ENCODE peak calls at places on chromosomes 13 and 19, in five cellular contexts. I, M, W, R and O are unnamed samples.

GRCh38 chr13:33318037-33318436 is 32.5 kb upstream of the STARD13 start:
- DNase-seq in I (no peak), M (no peak), W (no peak), R (no peak), O (no peak)

GRCh38 chr19:13965377-13965896 is 13.1 kb downstream of the DCAF15 start:
- DNase-seq in I (no peak), M (no peak), W (no peak), R (no peak), O (no peak)

GRCh38 chr13:19185086-19185864 is 3.7 kb upstream of the TUBA3C start:
- DNase-seq in I (no peak), M (no peak), W (no peak), R (no peak), O (no peak)

GRCh38 chr19:53504903-53505302 is 33.0 kb upstream of the ZNF331 start:
- DNase-seq in I (no peak), M (no peak), W (no peak), R (no peak), O (no peak)

GRCh38 chr19:41321600-41322270 is 11.8 kb downstream of the CCDC97 start:
- DNase-seq in I (peak), M (peak), W (no peak), R (peak), O (no peak)

GRCh38 chr19:52248256-52248655 is 21.1 kb upstream of the ZNF766 start:
- DNase-seq in I (peak), M (peak), W (peak), R (peak), O (peak)

GRCh38 chr19:48319647-48320537 is 5.5 kb upstream of the EMP3 start:
- DNase-seq in I (peak), M (peak), W (peak), R (peak), O (peak)

GRCh38 chr19:53463263-53463662 is 4.3 kb upstream of the ZNF813 start:
- DNase-seq in I (peak), M (no peak), W (no peak), R (no peak), O (no peak)

GRCh38 chr19:4622695-4623421 is 16.5 kb upstream of the TNFAIP8L1 start:
- DNase-seq in I (no peak), M (no peak), W (no peak), R (no peak), O (no peak)
- TF ChIP-seq CTCF in I (peak), M (no peak), W (no peak), R (no peak), O (no peak)

GRCh38 chr13:45398862-45399261 is 19.3 kb downstream of the SLC25A30 start:
- DNase-seq in I (no peak), M (no peak), W (peak), R (no peak), O (no peak)

GRCh38 chr13:45396548-45397095 is 21.6 kb downstream of the SLC25A30 start:
- DNase-seq in I (no peak), M (no peak), W (no peak), R (no peak), O (no peak)

GRCh38 chr13:45391926-45392325 is 26.2 kb downstream of the SLC25A30 start:
- DNase-seq in I (no peak), M (no peak), W (no peak), R (no peak), O (no peak)

GRCh38 chr13:45392811-45393210 is 25.4 kb downstream of the SLC25A30 start:
- DNase-seq in I (no peak), M (no peak), W (no peak), R (no peak), O (no peak)

DNA sequence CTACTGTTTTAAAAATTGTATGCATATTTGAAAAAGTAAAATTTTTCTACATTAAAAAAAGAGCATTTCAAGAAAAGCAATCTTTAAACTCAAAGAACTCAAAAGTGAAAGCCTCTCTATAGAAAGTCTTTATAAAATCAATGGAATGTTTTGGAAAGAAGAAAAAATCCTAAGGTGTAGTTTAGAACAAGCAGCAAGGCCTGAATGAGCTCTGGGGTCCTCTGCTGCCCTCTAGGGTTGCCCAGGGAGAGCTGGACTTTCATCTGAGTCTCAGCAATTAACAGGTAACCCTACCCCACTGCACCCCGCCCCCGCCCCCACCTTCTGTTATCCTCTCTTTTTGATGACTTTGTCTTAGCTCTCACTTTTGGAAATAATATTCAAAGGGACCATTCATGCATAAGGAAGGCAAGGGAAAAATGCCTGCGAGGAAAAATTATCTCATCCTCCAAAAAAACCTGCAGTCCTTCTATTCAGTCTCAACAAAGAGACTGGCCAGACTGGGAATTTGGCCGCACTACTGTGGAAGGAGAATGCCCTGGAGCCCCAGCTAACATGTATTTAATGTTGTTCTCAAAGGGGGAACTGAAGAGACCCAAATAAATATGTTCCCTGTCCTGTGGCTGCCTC is 24.1 kb downstream of the SLC25A30 start:
- DNase-seq in I (peak), M (peak), W (no peak), R (no peak), O (no peak)
- TF ChIP-seq CTCF in I (peak), M (peak), W (peak), R (no peak), O (peak)

GRCh38 chr13:60329221-60329983 is 67.6 kb upstream of the TDRD3 start:
- DNase-seq in I (peak), M (peak), W (no peak), R (no peak), O (no peak)
- TF ChIP-seq CTCF in I (peak), M (peak), W (no peak), R (no peak), O (no peak)

GRCh38 chr13:30679483-30680330 is 55.6 kb upstream of the ALOX5AP start:
- DNase-seq in I (peak), M (peak), W (no peak), R (no peak), O (no peak)
- TF ChIP-seq CTCF in I (peak), M (peak), W (peak), R (no peak), O (peak)

GRCh38 chr19:45498411-45499195 is at the start of gene PPM1N:
- DNase-seq in I (peak), M (no peak), W (peak), R (no peak), O (no peak)
- TF ChIP-seq CTCF in I (no peak), M (no peak), W (peak), R (no peak), O (peak)

GRCh38 chr13:98144501-98145350 is 1.8 kb downstream of the FARP1 start:
- DNase-seq in I (peak), M (peak), W (no peak), R (no peak), O (no peak)
- TF ChIP-seq CTCF in I (peak), M (no peak), W (no peak), R (no peak), O (no peak)

GRCh38 chr19:38294090-38294489 is 10.0 kb upstream of the C19orf33 start:
- DNase-seq in I (no peak), M (no peak), W (no peak), R (no peak), O (no peak)

GRCh38 chr19:38290631-38291147 is 13.4 kb upstream of the C19orf33 start:
- DNase-seq in I (peak), M (peak), W (no peak), R (peak), O (no peak)

GRCh38 chr19:38289955-38290354 is 14.1 kb upstream of the C19orf33 start:
- DNase-seq in I (no peak), M (no peak), W (no peak), R (no peak), O (no peak)

GRCh38 chr19:38293281-38293680 is 10.8 kb upstream of the C19orf33 start:
- DNase-seq in I (no peak), M (no peak), W (no peak), R (no peak), O (no peak)

DNA sequence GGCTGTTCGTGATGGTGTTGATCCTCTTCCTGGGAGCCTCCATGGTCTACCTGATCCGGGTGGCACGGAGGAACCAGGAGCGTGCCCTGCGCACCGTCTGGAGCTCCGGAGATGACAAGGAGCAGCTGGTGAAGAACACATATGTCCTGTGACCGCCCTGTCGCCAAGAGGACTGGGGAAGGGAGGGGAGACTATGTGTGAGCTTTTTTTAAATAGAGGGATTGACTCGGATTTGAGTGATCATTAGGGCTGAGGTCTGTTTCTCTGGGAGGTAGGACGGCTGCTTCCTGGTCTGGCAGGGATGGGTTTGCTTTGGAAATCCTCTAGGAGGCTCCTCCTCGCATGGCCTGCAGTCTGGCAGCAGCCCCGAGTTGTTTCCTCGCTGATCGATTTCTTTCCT is 12.2 kb upstream of the C19orf33 start:
- DNase-seq in I (no peak), M (no peak), W (no peak), R (no peak), O (no peak)
- TF ChIP-seq CTCF in I (no peak), M (no peak), W (no peak), R (no peak), O (no peak)

GRCh38 chr19:40193587-40193849 is 2.3 kb downstream of the MAP3K10 start:
- DNase-seq in I (peak), M (no peak), W (no peak), R (no peak), O (no peak)

GRCh38 chr19:40190891-40191835 is at the start of gene MAP3K10:
- DNase-seq in I (peak), M (peak), W (peak), R (peak), O (no peak)

GRCh38 chr19:40192758-40193586 is 1.7 kb downstream of the MAP3K10 start:
- DNase-seq in I (no peak), M (no peak), W (no peak), R (no peak), O (no peak)

DNA sequence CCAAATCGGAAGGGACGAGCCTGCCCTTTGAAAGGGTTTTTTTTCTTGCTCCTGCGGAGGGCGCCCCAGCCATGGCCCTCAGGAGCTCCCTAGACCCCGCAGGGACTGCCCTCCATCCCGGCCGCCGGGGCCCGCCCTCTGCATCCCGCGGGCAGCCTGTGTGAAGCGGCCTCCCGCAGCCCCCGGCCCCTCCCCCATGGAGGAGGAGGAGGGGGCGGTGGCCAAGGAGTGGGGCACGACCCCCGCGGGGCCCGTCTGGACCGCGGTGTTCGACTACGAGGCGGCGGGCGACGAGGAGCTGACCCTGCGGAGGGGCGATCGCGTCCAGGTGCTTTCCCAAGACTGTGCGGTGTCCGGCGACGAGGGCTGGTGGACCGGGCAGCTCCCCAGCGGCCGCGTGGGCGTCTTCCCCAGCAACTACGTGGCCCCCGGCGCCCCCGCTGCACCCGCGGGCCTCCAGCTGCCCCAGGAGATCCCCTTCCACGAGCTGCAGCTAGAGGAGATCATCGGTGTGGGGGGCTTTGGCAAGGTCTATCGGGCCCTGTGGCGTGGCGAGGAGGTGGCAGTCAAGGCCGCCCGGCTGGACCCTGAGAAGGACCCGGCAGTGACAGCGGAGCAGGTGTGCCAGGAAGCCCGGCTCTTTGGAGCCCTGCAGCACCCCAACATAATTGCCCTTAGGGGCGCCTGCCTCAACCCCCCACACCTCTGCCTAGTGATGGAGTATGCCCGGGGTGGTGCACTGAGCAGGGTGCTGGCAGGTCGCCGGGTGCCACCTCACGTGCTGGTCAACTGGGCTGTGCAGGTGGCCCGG is 815 bp downstream of the MAP3K10 start:
- DNase-seq in I (peak), M (peak), W (peak), R (no peak), O (no peak)
- TF ChIP-seq CTCF in I (no peak), M (no peak), W (no peak), R (no peak), O (no peak)